ENCODE peak calls at places on chromosome 16, in four cellular contexts. R is K562, G is H1, J is HepG2. A is an unnamed sample.

GRCh38 chr16:86245895-86246294 is 264.4 kb upstream of the FOXF1 start:
- DNase-seq in R (no peak), G (peak; percentile 19), J (no peak), A (no peak)

GRCh38 chr16:2152695-2153506 is 2.7 kb upstream of the TRAF7 start:
- DNase-seq in R (peak; percentile 48), G (no peak), J (peak; percentile 38), A (no peak)

GRCh38 chr16:424623-425081 is 797 bp upstream of the RAB11FIP3 start:
- DNase-seq in R (no peak), G (peak; percentile 78), J (no peak), A (no peak)

GRCh38 chr16:50121278-50121677 is 31.8 kb upstream of the TENT4B start:
- DNase-seq in R (no peak), G (no peak), J (no peak), A (no peak)

GRCh38 chr16:14462811-14463210 is 167.2 kb downstream of the PARN start:
- DNase-seq in R (no peak), G (no peak), J (no peak), A (no peak)

GRCh38 chr16:64225036-64225435 is 896.8 kb downstream of the CDH11 start:
- DNase-seq in R (no peak), G (no peak), J (no peak), A (no peak)

GRCh38 chr16:8936421-8936820 is 27.3 kb downstream of the USP7 start:
- DNase-seq in R (peak; percentile 59), G (no peak), J (peak; percentile 70), A (peak; percentile 16)

GRCh38 chr16:28264656-28265055 is 27.7 kb upstream of the SBK1 start:
- DNase-seq in R (peak; percentile 45), G (no peak), J (no peak), A (no peak)

GRCh38 chr16:1708768-1709180 is 2.8 kb downstream of the MAPK8IP3 start:
- DNase-seq in R (peak; percentile 49), G (no peak), J (no peak), A (no peak)

GRCh38 chr16:75320435-75320834 is 69.0 kb upstream of the BCAR1 start:
- DNase-seq in R (no peak), G (no peak), J (peak; percentile 41), A (no peak)

GRCh38 chr16:11403920-11404319 is 58.7 kb downstream of the RMI2 start:
- DNase-seq in R (no peak), G (no peak), J (no peak), A (no peak)

GRCh38 chr16:59698341-59698979 is 964.3 kb upstream of the GOT2 start:
- DNase-seq in R (no peak), G (no peak), J (no peak), A (no peak)

GRCh38 chr16:64481497-64481896 is 640.4 kb downstream of the CDH11 start:
- DNase-seq in R (no peak), G (no peak), J (no peak), A (no peak)

GRCh38 chr16:21264226-21265036 is 13.7 kb downstream of the CRYM start:
- DNase-seq in R (no peak), G (no peak), J (peak; percentile 42), A (no peak)

GRCh38 chr16:58513874-58514273 is 1.4 kb upstream of the SETD6 start:
- DNase-seq in R (no peak), G (no peak), J (peak; percentile 38), A (no peak)

GRCh38 chr16:48126801-48127644 is 28.8 kb downstream of the ABCC12 start:
- DNase-seq in R (no peak), G (no peak), J (peak; percentile 6), A (no peak)

DNA sequence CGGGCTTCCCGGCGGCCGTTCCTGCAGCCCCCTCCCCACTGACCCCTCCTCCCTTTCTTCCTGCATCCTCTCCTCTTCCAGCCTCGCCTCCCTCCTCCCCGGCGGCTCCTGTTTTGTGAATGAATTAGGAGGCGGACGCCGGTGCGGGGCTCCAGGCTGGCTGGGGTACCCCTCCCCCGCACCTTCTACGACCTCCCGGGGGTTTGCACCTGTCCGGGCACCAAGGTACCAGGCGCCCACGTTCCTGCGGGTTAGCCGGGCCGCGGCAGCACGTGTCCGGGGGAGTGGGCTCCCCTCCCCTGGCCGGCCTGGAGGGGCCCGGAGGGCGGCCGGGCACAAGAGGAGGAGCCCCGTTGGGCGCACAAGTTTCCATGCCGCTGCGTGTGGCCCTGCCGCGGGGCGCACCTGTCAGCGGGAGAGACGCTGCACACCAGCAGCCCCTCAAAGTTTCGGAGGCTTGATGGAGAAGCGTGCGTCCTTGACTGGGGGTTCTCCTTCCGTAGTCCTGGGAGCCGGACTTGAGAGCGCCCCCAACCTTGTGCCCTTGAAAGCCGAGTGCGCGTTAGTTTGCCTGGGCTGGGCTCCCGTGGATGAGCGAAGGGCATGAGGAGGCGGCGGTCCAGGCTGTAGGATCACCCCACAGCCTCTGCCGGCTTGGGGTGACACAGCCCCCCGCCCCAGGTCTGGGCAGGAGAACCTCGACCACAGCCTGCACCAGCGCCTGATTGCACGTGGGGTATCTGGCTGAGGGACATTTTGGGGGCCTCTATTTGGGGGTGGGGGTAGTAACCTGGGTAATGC is 1.2 kb downstream of the HAS3 start:
- DNase-seq in R (no peak), G (peak; percentile 75), J (no peak), A (no peak)
- H3K79me2 ChIP-seq in R (no peaks in the 10 kb centered on the region), G (peaks cover 11% of the 10 kb centered on the region), J (no peaks in the 10 kb centered on the region), A (peaks cover 59% of the 10 kb centered on the region)

GRCh38 chr16:55701442-55702319 is 45.9 kb downstream of the SLC6A2 start:
- DNase-seq in R (peak; percentile 71), G (peak; percentile 73), J (peak; percentile 73), A (peak; percentile 46)

GRCh38 chr16:55700961-55701360 is 45.2 kb downstream of the SLC6A2 start:
- DNase-seq in R (no peak), G (no peak), J (no peak), A (no peak)

GRCh38 chr16:55706739-55707487 is 51.1 kb downstream of the SLC6A2 start:
- DNase-seq in R (no peak), G (no peak), J (no peak), A (no peak)

GRCh38 chr16:55700067-55700466 is 44.3 kb downstream of the SLC6A2 start:
- DNase-seq in R (no peak), G (no peak), J (no peak), A (no peak)

GRCh38 chr16:55703003-55704001 is 47.5 kb downstream of the SLC6A2 start:
- DNase-seq in R (peak; percentile 19), G (no peak), J (peak; percentile 74), A (peak; percentile 54)
- TF ChIP-seq CEBPB in R (no peak), G (no peak), J (no peak), A (no peak)

GRCh38 chr16:57256601-57257395 is 11.7 kb downstream of the ARL2BP start:
- DNase-seq in R (peak; percentile 39), G (no peak), J (no peak), A (no peak)

GRCh38 chr16:57253410-57253927 is 8.4 kb downstream of the ARL2BP start:
- DNase-seq in R (no peak), G (no peak), J (peak; percentile 34), A (no peak)

GRCh38 chr16:57255686-57256415 is 10.8 kb downstream of the ARL2BP start:
- DNase-seq in R (no peak), G (no peak), J (no peak), A (no peak)

GRCh38 chr16:57251352-57251751 is 6.3 kb downstream of the ARL2BP start:
- DNase-seq in R (no peak), G (no peak), J (no peak), A (no peak)

DNA sequence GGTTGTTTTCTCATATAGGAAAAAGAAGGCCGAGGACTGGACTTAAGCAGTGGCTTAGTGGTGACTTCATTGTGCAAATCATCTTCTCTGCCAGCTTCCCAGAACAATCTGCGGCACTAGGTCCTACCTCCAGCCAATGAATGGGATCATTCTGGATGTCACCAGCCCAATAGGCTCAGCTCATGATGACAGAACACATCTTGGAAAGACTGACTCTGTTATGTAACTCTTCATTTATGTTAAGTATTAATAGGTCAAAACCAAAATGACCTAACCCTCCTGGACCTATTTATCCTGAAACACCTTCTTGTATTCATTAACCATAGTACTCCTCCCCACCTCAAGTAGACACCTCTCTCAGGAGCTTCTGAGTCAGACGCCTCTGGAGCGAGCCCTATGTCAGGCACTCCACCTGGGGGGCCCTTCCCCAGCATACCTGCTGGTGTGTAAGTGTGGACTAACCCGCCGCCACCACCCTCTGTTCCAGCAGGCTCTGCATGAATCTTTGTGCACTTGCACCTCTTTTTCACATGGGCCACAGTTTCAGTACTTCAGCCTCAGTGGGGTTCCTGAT is 7.2 kb downstream of the ARL2BP start:
- DNase-seq in R (no peak), G (no peak), J (peak; percentile 32), A (no peak)
- TF ChIP-seq FOSL1 in R (no peak), G (no peak), J (no peak), A (no peak)

DNA sequence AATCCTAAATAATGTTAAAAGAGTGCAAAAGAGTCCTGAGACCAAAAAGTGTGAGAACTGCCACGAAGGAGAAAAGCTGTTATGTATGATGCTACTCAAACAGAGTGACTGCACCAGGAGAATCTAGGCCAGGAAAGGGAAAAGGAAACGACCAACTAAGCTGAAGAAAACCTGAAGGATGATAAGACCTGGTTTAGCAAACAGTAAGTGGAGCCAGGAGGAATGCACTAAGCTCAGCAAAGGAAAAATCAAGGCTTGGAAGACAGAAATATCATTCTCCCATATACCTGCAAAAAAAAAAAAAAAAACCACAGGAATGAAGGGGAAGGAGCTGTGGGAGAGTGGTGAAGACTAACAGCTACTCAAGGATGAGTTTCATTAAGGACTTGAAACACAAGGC is 21.1 kb downstream of the CMC2 start:
- DNase-seq in R (no peak), G (no peak), J (no peak), A (no peak)
- H3K79me2 ChIP-seq in R (peaks cover 63% of the 10 kb centered on the region), G (no peaks in the 10 kb centered on the region), J (peaks cover 66% of the 10 kb centered on the region), A (peaks cover 91% of the 10 kb centered on the region)

GRCh38 chr16:66911112-66911511 is 7.6 kb downstream of the CDH16 start:
- DNase-seq in R (no peak), G (no peak), J (no peak), A (no peak)
- TF ChIP-seq CEBPB in R (no peak), G (no peak), J (no peak), A (no peak)

GRCh38 chr16:72927199-72928088 is 120.5 kb downstream of the ZFHX3 start:
- DNase-seq in R (no peak), G (no peak), J (peak; percentile 95), A (no peak)
- TF ChIP-seq FOSL1 in R (no peak), G (no peak), J (no peak), A (no peak)

GRCh38 chr16:53172517-53172916 is 117.7 kb downstream of the CHD9 start:
- DNase-seq in R (no peak), G (no peak), J (no peak), A (no peak)
- H3K79me2 ChIP-seq in R (peaks cover 59% of the 10 kb centered on the region), G (no peaks in the 10 kb centered on the region), J (peaks cover 10% of the 10 kb centered on the region), A (peaks cover 4% of the 10 kb centered on the region)

DNA sequence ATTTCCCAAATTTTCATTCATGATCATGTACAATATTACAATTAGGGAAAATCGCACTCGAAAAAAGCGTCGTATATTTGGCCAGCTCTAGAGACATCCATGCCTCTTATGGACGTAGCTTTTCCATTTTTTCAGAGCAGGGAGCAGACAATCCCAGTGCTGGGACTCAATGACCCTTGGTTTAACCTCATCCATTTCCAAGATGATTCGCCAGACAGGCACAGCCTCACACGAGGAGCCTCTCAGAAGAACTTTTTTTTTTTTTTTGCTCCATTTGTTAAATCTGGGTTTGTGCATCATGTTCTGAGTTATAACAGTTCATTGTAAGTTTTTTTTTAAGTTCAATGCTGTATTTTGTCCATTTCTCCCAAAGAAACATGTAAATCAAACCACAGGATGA is 92.1 kb downstream of the ZDHHC7 start:
- DNase-seq in R (no peak), G (no peak), J (no peak), A (no peak)
- TF ChIP-seq CEBPB in R (no peak), G (no peak), J (no peak), A (no peak)

A was measured in HCT116.